ENCODE peak calls at places on chromosomes 16 and 17, in four cellular contexts. K is adrenal gland, A is upper lobe of left lung, O is A549. V is an unnamed sample.

GRCh38 chr17:71033336-71033735 is 864.0 kb downstream of the KCNJ2 start:
- DNase-seq in A (no peak), O (no peak), K (no peak), V (no peak)

GRCh38 chr16:61948414-61948813 is 87.8 kb downstream of the CDH8 start:
- DNase-seq in A (no peak), K (no peak), O (no peak), V (no peak)

GRCh38 chr17:31296156-31296555 is 883 bp downstream of the OMG start:
- DNase-seq in K (no peak), A (no peak), O (no peak), V (no peak)

GRCh38 chr16:1333149-1333812 is at the start of gene BAIAP3:
- DNase-seq in A (peak; percentile 93), K (peak; percentile 61), O (peak; percentile 51), V (no peak)

GRCh38 chr16:17780181-17780580 is 309.4 kb upstream of the XYLT1 start:
- DNase-seq in O (no peak), A (no peak), K (no peak), V (no peak)

GRCh38 chr16:79542196-79542859 is 58.2 kb downstream of the MAF start:
- DNase-seq in O (no peak), A (no peak), K (peak; percentile 64), V (no peak)

GRCh38 chr17:40582328-40582901 is 17.1 kb upstream of the CCR7 start:
- DNase-seq in A (peak; percentile 37), O (no peak), K (peak; percentile 70), V (no peak)

GRCh38 chr17:80946449-80946848 is 45.2 kb upstream of the CHMP6 start:
- DNase-seq in O (no peak), A (no peak), K (peak; percentile 5), V (no peak)

GRCh38 chr16:1374418-1375297 is 22.9 kb downstream of the GNPTG start:
- DNase-seq in K (no peak), O (no peak), A (peak; percentile 78), V (no peak)

GRCh38 chr17:20291853-20292252 is 175.5 kb downstream of the LGALS9B start:
- DNase-seq in K (no peak), O (no peak), A (no peak), V (no peak)

GRCh38 chr17:17693253-17693954 is 12.1 kb downstream of the RAI1 start:
- DNase-seq in A (peak; percentile 87), O (peak; percentile 70), K (peak; percentile 71), V (no peak)

GRCh38 chr16:75070055-75070841 is 46.3 kb downstream of the LDHD start:
- DNase-seq in K (peak; percentile 43), A (peak; percentile 49), O (peak; percentile 35), V (no peak)

GRCh38 chr17:59761385-59762021 is 54.0 kb downstream of the VMP1 start:
- DNase-seq in K (no peak), A (no peak), O (peak; percentile 81), V (no peak)

GRCh38 chr16:46830417-46830901 is 521 bp downstream of the C16orf87 start:
- DNase-seq in O (peak; percentile 16), K (peak; percentile 49), A (no peak), V (no peak)

GRCh38 chr17:31476525-31477416 is 85.3 kb downstream of the RAB11FIP4 start:
- DNase-seq in O (no peak), A (no peak), K (no peak), V (no peak)

GRCh38 chr16:12800751-12801308 is 2.9 kb downstream of the CPPED1 start:
- DNase-seq in O (no peak), K (no peak), A (no peak), V (no peak)

GRCh38 chr16:48622456-48623303 is 12.7 kb upstream of the N4BP1 start:
- DNase-seq in O (no peak), K (no peak), A (peak; percentile 56), V (no peak)

GRCh38 chr17:60901806-60902205 is 224.2 kb downstream of the BCAS3 start:
- DNase-seq in K (no peak), A (no peak), O (no peak), V (no peak)

GRCh38 chr16:84730406-84731106 is 30.8 kb downstream of the USP10 start:
- DNase-seq in A (no peak), K (peak; percentile 84), O (peak; percentile 87), V (no peak)

GRCh38 chr17:42623732-42624596 is 14.5 kb downstream of the TUBG1 start:
- DNase-seq in A (no peak), O (peak; percentile 80), K (peak; percentile 79), V (no peak)

GRCh38 chr17:64658931-64659330 is 3.2 kb downstream of the SMURF2 start:
- DNase-seq in K (no peak), O (peak; percentile 39), A (no peak), V (no peak)

DNA sequence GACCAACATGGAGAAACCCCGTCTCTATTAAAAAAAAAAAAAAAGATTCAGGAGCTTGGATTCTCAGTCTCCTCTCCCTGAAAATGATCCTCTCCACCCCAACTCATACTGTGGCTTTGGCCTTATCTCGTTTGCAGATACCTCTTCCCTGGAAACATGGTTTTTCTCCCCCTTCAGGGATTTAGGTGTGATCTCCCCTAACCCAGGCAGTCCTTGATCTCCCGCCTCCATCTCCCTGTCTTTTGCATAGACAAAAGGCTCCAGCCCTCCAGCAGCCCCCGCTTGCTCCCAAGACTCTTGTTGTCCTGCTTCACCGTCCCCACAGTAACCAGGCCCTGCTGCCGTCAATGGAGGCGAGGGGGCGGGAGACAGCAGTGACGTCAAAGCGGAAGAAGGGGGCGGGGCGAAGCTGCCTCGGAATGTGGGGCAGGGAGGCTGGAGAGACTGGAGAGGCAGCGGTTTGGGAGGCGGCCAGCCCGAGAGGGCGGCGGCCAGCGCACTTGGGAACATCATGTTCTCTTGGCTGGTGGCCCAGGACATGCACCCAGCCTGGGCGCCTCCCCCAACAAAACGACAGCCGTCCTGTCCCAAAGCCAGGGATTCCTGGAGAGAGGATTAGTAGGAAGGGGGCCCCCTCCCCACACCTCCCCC is 1.9 kb upstream of the PER1 start:
- DNase-seq in K (peak; percentile 100), O (peak; percentile 99), A (peak; percentile 99), V (peak; percentile 100)
- TF ChIP-seq POLR2A in K (peak; percentile 88), O (peak; percentile 32), A (peak; percentile 82), V (peak; percentile 94)

DNA sequence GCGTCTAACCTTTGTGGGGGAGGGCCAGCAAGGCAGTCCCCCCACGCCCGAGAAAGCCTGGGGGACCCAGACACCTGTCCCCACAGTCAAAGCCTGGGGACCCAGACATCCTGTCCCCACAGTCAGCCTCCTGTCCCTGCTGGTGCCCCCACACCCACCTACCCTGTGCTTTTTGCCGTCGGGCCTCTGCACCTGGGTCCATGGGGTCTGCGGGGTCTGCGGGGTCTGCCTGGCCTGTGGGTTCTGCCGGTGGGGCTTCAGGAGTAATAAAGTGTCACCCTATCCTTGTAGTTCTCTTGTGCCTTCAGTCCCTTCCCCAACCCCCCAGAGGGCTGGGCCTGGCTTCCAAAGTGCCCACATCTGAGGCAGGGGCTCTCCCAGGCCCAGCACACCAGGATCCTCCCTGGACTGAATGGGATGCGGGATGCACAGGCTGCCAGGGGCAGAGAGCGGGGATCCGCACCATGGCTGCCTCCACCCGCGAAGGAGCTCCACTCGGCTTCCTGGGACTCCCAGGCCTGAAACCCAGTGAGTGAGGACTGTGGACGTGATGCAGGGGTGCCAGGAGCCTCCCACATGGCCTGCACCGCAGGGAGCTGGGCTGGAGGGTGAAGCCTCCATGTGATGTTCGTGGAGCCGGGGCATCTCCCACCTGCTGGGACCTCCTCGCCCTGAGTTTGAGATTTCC is 16.3 kb upstream of the DPEP1 start:
- DNase-seq in A (peak; percentile 74), K (no peak), O (peak; percentile 49), V (no peak)
- H3K4me3 ChIP-seq in A (no peak overlapping the region), K (no peak overlapping the region), O (no peak overlapping the region), V (no peak overlapping the region)

GRCh38 chr17:82085031-82085861 is 12.8 kb downstream of the FASN start:
- DNase-seq in O (no peak), A (peak; percentile 78), K (no peak), V (no peak)

GRCh38 chr17:82087961-82088837 is 9.8 kb downstream of the FASN start:
- DNase-seq in O (no peak), A (peak; percentile 79), K (no peak), V (no peak)

GRCh38 chr17:82086941-82087906 is 10.8 kb downstream of the FASN start:
- DNase-seq in O (no peak), K (no peak), A (peak; percentile 81), V (no peak)

GRCh38 chr17:82084373-82085030 is 13.5 kb downstream of the FASN start:
- DNase-seq in O (no peak), A (peak; percentile 77), K (no peak), V (no peak)

DNA sequence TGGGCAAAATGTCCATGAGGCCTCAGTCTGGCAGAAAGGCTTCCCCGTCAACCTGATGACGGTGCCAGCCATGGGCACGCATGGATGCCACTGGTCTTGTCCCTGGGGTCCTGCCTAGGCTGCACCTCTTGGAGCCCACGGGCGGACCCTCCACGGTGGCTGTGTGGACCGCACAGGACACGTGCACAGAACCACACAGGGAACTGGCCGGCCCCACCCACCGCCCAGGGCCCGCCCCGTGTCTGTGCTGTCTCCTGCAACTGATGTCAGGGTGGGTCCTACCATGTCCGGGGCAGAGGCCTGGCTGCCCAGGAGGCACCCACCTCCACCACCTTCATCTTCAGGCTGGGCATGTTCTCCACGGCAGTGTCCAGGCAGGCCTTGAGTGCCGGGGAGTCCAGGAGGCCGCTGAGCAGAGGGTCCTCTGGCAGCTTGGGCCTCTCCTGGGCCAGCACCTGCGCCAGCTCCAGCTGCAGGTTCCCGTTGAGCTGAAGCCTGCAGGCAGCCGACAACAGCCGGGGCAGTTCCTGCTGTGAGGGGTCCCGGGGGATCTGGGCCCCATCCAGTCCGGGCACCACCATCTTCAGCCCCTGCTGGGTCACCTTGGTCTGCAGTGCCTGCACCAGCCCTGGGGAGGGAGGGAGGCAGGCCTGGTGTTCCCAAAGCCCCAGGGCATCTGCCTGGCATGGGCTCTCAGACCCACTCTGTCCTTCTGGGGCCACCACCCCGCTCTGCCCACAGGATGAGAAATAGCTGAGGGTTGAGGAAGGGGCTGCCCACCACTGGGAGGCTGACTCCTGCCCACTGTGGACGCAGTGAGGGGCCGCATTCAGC is 11.9 kb downstream of the FASN start:
- DNase-seq in A (peak; percentile 76), O (no peak), K (no peak), V (no peak)
- TF ChIP-seq POLR2A in A (no peak), O (no peak), K (no peak), V (no peak)

GRCh38 chr16:4064950-4065352 is 51.3 kb downstream of the ADCY9 start:
- DNase-seq in A (no peak), O (no peak), K (no peak), V (no peak)
- H3K4me3 ChIP-seq in A (peak overlapping the region; percentile 48), O (no peak overlapping the region), K (no peak overlapping the region), V (peak overlapping the region; percentile 12)

GRCh38 chr16:27223701-27224100 is 20.4 kb downstream of the KDM8 start:
- DNase-seq in O (no peak), A (no peak), K (no peak), V (no peak)
- TF ChIP-seq POLR2A in O (no peak), A (no peak), K (no peak), V (no peak)

GRCh38 chr17:36661047-36661666 is 59.8 kb downstream of the MRM1 start:
- DNase-seq in O (no peak), A (no peak), K (no peak), V (no peak)
- H3K4me3 ChIP-seq in O (no peak overlapping the region), A (no peak overlapping the region), K (no peak overlapping the region), V (no peak overlapping the region)